ENCODE peak calls at places on chromosome 22, in five cellular contexts. I is lower lobe of right lung, P is MM.1S, A is psoas muscle, Z is breast epithelium. M is an unnamed sample.

GRCh38 chr22:37508431-37508963 is 10.7 kb downstream of the CARD10 start:
- DNase-seq in I (no peak), P (no peak), A (no peak), Z (no peak), M (no peak)

GRCh38 chr22:19915287-19915954 is 26.2 kb upstream of the COMT start:
- DNase-seq in I (no peak), P (no peak), A (no peak), Z (no peak), M (no peak)

GRCh38 chr22:42436402-42436801 is 4.2 kb upstream of the NFAM1 start:
- DNase-seq in I (no peak), P (no peak), A (no peak), Z (no peak), M (no peak)

GRCh38 chr22:26890870-26891269 is 233.5 kb downstream of the MIAT start:
- DNase-seq in I (no peak), P (no peak), A (no peak), Z (no peak), M (no peak)

GRCh38 chr22:19848298-19849224 is 6.1 kb downstream of the GNB1L start:
- DNase-seq in I (peak; percentile 65), P (peak; percentile 82), A (peak; percentile 82), Z (peak; percentile 66), M (peak; percentile 76)

GRCh38 chr22:31650391-31650790 is 11.6 kb downstream of the PISD start:
- DNase-seq in I (no peak), P (no peak), A (no peak), Z (no peak), M (no peak)

GRCh38 chr22:18970948-18971315 is 34.8 kb upstream of the PRODH start:
- DNase-seq in I (no peak), P (no peak), A (no peak), Z (no peak), M (peak; percentile 71)

GRCh38 chr22:32796865-32797573 is 4.5 kb upstream of the TIMP3 start:
- DNase-seq in I (peak; percentile 71), P (peak; percentile 57), A (peak; percentile 78), Z (peak; percentile 81), M (peak; percentile 68)

GRCh38 chr22:30036656-30037055 is 43.6 kb upstream of the HORMAD2 start:
- DNase-seq in I (no peak), P (no peak), A (no peak), Z (no peak), M (no peak)

GRCh38 chr22:41902932-41903421 is 11.9 kb downstream of the SHISA8 start:
- DNase-seq in I (no peak), P (no peak), A (peak; percentile 81), Z (peak; percentile 64), M (peak; percentile 65)

GRCh38 chr22:49632199-49633009 is 195.3 kb downstream of the BRD1 start:
- DNase-seq in I (peak; percentile 51), P (no peak), A (peak; percentile 75), Z (peak; percentile 19), M (peak; percentile 85)

GRCh38 chr22:49487950-49488349 is 339.7 kb downstream of the BRD1 start:
- DNase-seq in I (no peak), P (no peak), A (no peak), Z (no peak), M (no peak)

GRCh38 chr22:48444320-48445112 is 1383.2 kb downstream of the BRD1 start:
- DNase-seq in I (peak; percentile 27), P (peak; percentile 79), A (no peak), Z (no peak), M (no peak)

GRCh38 chr22:38700789-38701628 is at the start of gene JOSD1:
- DNase-seq in I (peak; percentile 96), P (peak; percentile 97), A (peak; percentile 97), Z (peak; percentile 92), M (peak; percentile 96)

GRCh38 chr22:50691521-50691920 is 18.9 kb downstream of the SHANK3 start:
- DNase-seq in I (no peak), P (peak; percentile 54), A (no peak), Z (no peak), M (no peak)

GRCh38 chr22:25829237-25829636 is 87.2 kb downstream of the MYO18B start:
- DNase-seq in I (no peak), P (no peak), A (no peak), Z (no peak), M (no peak)

GRCh38 chr22:49321477-49322055 is 506.1 kb downstream of the BRD1 start:
- DNase-seq in I (peak; percentile 37), P (no peak), A (peak; percentile 42), Z (peak; percentile 3), M (no peak)

GRCh38 chr22:30444632-30445437 is 19.3 kb downstream of the MTFP1 start:
- DNase-seq in I (no peak), P (peak; percentile 53), A (no peak), Z (no peak), M (no peak)

GRCh38 chr22:26579331-26579886 is 10.5 kb downstream of the TPST2 start:
- DNase-seq in I (peak; percentile 55), P (peak; percentile 51), A (no peak), Z (no peak), M (no peak)

GRCh38 chr22:28620244-28620922 is 59.3 kb downstream of the TTC28 start:
- DNase-seq in I (no peak), P (no peak), A (no peak), Z (no peak), M (no peak)

GRCh38 chr22:25900880-25901279 is 158.9 kb downstream of the MYO18B start:
- DNase-seq in I (no peak), P (no peak), A (peak; percentile 63), Z (no peak), M (no peak)

GRCh38 chr22:39725351-39726035 is 154.9 kb downstream of the CACNA1I start:
- DNase-seq in I (no peak), P (no peak), A (no peak), Z (no peak), M (no peak)

GRCh38 chr22:50012201-50013181 is at the start of gene IL17REL:
- DNase-seq in I (no peak), P (no peak), A (no peak), Z (no peak), M (no peak)

GRCh38 chr22:44409211-44409648 is 88.8 kb downstream of the RTL6 start:
- DNase-seq in I (peak; percentile 28), P (no peak), A (no peak), Z (no peak), M (peak; percentile 51)

GRCh38 chr22:43320943-43321900 is 21.9 kb downstream of the SCUBE1 start:
- DNase-seq in I (no peak), P (no peak), A (no peak), Z (no peak), M (no peak)

GRCh38 chr22:43878079-43878795 is 13.6 kb downstream of the PNPLA5 start:
- DNase-seq in I (no peak), P (no peak), A (peak; percentile 14), Z (no peak), M (no peak)

GRCh38 chr22:27761652-27762051 is 39.9 kb downstream of the MN1 start:
- DNase-seq in I (peak; percentile 36), P (no peak), A (no peak), Z (no peak), M (no peak)

GRCh38 chr22:38474003-38474607 is 6.2 kb downstream of the KDELR3 start:
- DNase-seq in I (no peak), P (no peak), A (no peak), Z (no peak), M (no peak)

DNA sequence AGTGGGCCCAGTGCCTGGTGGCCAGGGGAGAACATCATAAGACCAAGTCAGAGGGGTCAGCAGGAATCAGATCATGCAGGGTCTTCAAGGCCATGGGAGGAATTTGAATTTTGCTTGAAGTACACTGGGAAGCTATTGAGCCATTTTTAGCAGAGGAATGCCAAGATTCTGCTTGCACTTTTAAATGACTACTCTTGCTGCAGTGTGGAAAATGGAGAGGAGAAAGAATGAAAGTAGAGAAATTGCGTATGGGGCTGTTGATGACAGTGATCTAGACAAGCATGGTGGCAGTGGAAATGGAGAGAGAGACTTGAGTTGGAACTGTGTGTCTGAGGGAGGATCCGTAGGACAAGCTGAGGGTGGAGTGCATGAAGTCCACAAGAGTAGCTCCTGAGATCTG is 128.1 kb downstream of the WNT7B start:
- DNase-seq in I (no peak), P (no peak), A (no peak), Z (no peak), M (no peak)
- TF ChIP-seq CTCF in I (no peak), P (no peak), A (no peak), Z (no peak), M (no peak)

DNA sequence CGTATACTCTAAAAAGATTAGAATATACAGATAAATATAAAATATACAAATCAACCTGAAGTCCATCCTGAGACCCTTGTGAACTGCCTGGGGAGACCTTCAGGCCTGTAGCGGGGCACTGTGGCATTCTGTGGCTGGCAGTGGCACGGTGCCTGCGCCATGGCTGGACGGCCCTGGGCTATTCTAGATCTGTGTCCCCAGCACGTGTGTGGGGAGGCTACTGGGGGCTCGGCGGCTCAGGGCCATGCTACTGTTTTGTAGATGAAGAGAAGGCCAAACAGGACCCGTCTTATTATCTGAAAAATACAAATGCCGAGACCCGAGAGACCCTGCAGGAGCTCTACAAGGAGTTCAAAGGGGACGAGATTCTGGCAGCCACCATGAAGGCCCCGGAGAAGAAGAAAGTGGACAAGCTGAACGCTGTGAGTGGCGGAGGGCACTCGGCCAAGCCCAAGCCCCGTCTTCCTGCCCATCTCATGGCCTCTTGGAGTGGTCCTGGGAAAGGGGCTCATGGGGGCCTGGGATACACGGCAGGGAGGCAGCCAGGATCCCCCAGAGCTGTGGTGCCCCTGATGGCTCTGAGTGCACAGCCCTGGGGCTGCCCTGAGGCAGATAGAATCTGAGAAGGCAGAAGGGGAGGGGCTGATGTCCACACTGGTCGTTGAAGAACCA is 18.8 kb downstream of the PPIL2 start:
- DNase-seq in I (no peak), P (no peak), A (no peak), Z (no peak), M (no peak)
- H3K36me3 ChIP-seq in I (peaks cover 88% of the 10 kb centered on the region), P (no peaks in the 10 kb centered on the region), A (peaks cover 90% of the 10 kb centered on the region), Z (no peaks in the 10 kb centered on the region), M (no peaks in the 10 kb centered on the region)

DNA sequence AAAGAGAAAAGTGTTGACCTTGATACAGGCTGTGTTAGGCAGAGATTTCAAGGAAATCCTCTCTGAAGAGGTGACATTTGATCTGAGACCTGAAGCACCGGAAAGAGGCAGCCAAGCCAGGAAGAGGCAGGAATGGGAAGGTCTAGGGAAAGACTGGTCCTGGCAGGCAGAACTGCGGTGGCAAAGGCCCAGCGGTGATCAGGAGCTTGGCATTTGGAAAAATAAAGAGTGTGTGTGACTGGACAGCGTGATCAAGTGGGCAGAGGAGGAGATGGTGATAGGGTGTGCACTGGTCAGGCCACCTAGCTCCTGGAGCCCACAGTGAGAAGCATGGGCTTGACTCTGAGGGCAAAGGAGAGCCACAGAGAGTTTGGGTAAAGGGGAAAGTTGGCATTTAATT is 27.2 kb upstream of the GAB4 start:
- DNase-seq in I (no peak), P (no peak), A (no peak), Z (peak; percentile 79), M (no peak)
- H3K27me3 ChIP-seq in I (peaks cover 25% of the 10 kb centered on the region), P (no peaks in the 10 kb centered on the region), A (no peaks in the 10 kb centered on the region), Z (no peaks in the 10 kb centered on the region), M (peaks cover 56% of the 10 kb centered on the region)

DNA sequence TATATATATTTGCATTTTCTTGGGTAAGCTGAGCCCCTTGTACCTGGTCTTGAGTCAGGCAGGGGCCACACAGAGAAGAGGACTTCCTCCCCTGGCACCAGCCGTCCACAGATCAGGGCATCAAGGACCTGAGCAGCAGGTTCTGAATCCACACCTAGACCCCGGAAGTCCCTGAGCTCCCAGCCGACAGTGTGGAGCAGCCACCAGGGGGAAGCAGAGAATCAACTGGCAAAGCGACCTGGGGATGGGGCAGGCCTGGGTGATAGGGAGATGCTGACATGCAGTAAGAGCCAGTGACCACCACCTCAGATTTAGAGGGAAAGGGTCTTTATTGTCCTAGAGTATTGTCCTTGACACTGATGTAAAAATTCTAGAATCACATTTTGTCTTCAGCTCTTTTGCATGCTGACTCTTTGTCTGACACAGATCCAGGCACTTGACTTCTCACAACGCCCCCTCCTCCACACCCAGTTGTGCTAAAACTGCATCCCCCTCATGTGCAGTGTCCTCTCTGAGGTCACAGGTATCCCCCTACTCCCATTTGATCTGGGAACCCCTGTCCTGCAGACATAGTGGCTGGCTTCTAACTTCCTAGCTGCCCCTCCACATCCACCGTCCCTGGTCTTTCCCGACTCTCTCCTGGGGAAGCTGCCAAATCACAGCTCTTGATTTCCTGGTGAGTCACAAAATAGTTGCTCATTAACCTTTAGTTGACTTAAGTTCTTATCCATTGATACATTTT is 109.3 kb downstream of the GGTLC2 start:
- DNase-seq in I (no peak), P (peak; percentile 87), A (no peak), Z (peak; percentile 17), M (no peak)
- TF ChIP-seq CTCF in I (peak; percentile 60), P (peak; percentile 92), A (no peak), Z (no peak), M (peak; percentile 51)